ENCODE peak calls at places on chromosome X, in ten cellular contexts. G is GM13977; T is A549; B is progenitor cell of endocrine pancreas; H is astrocyte of the spinal cord; A is fibroblast of pulmonary artery; S is activated naive CD4-positive, alpha-beta T cell treated with anti-CD3 and anti-CD28 coated beads, Interleukin-2, amount 10 ng/mL, durations not matched to agents 7 days and 5 days; K is IMR-90; C is activated CD4-positive, alpha-beta T cell treated with anti-CD3 and anti-CD28 coated beads, Interleukin-2, amount 50 U/mL, for 1 hour; R is naive thymus-derived CD8-positive, alpha-beta T cell. Y is an unnamed sample.

GRCh38 chrX:134025986-134026731 is 40.8 kb upstream of the GPC3 start:
- DNase-seq in G (no peak), T (no peak), B (no peak), H (no peak), A (no peak), S (no peak), K (no peak), C (no peak), R (no peak), Y (no peak)

GRCh38 chrX:145405012-145405411 is 157.7 kb downstream of the SPANXN1 start:
- DNase-seq in G (peak; percentile 37), T (peak; percentile 2), B (no peak), H (peak; percentile 28), A (peak; percentile 7), S (no peak), K (peak; percentile 15), C (no peak), R (no peak), Y (no peak)

GRCh38 chrX:103404225-103405008 is 28.1 kb downstream of the BEX3 start:
- DNase-seq in G (peak; percentile 53), T (peak; percentile 51), B (peak; percentile 22), H (peak; percentile 86), A (peak; percentile 95), S (peak; percentile 70), K (peak; percentile 91), C (peak; percentile 20), R (no peak), Y (peak; percentile 25)

GRCh38 chrX:16870861-16871584 is 861 bp upstream of the RBBP7 start:
- DNase-seq in G (no peak), T (no peak), B (peak; percentile 33), H (no peak), A (peak; percentile 29), S (no peak), K (no peak), C (peak; percentile 10), R (peak; percentile 4), Y (no peak)

GRCh38 chrX:155745792-155746191 is 133.0 kb upstream of the TMLHE start:
- DNase-seq in G (no peak), T (no peak), B (no peak), H (peak; percentile 10), A (peak; percentile 41), S (no peak), K (peak; percentile 2), C (no peak), R (no peak), Y (no peak)

GRCh38 chrX:49172280-49172780 is 632 bp downstream of the PLP2 start:
- DNase-seq in G (peak; percentile 73), T (no peak), B (no peak), H (peak; percentile 39), A (peak; percentile 35), S (peak; percentile 82), K (peak; percentile 20), C (peak; percentile 57), R (peak; percentile 52), Y (peak; percentile 58)

GRCh38 chrX:71128915-71129765 is 10.7 kb downstream of the MED12 start:
- DNase-seq in G (peak; percentile 68), T (peak; percentile 52), B (peak; percentile 54), H (peak; percentile 52), A (peak; percentile 69), S (peak; percentile 81), K (peak; percentile 54), C (peak; percentile 77), R (peak; percentile 63), Y (peak; percentile 78)

GRCh38 chrX:1323315-1323714 is 13.3 kb upstream of the IL3RA start:
- DNase-seq in G (peak; percentile 82), T (peak; percentile 76), B (no peak), H (no peak), A (no peak), S (peak; percentile 75), K (no peak), C (peak; percentile 40), R (no peak), Y (peak; percentile 39)

GRCh38 chrX:13239272-13239671 is 80.6 kb downstream of the ATXN3L start:
- DNase-seq in G (no peak), T (no peak), B (no peak), H (no peak), A (no peak), S (no peak), K (no peak), C (no peak), R (no peak), Y (no peak)

GRCh38 chrX:2500091-2500680 is 590 bp downstream of the DHRSX start:
- DNase-seq in G (no peak), T (peak; percentile 62), B (peak; percentile 34), H (peak; percentile 54), A (peak; percentile 55), S (peak; percentile 59), K (peak; percentile 65), C (peak; percentile 11), R (peak; percentile 28), Y (peak; percentile 24)

GRCh38 chrX:71118032-71118984 is at the start of gene MED12:
- DNase-seq in G (peak; percentile 83), T (peak; percentile 66), B (peak; percentile 77), H (peak; percentile 78), A (peak; percentile 81), S (peak; percentile 87), K (peak; percentile 75), C (peak; percentile 76), R (peak; percentile 69), Y (peak; percentile 78)

GRCh38 chrX:76971393-76972376 is 475.5 kb upstream of the FGF16 start:
- DNase-seq in G (no peak), T (no peak), B (no peak), H (no peak), A (no peak), S (no peak), K (no peak), C (no peak), R (no peak), Y (no peak)

GRCh38 chrX:76428243-76429130 is 977 bp downstream of the MAGEE1 start:
- DNase-seq in G (no peak), T (no peak), B (peak; percentile 10), H (no peak), A (no peak), S (peak; percentile 70), K (no peak), C (peak; percentile 19), R (peak; percentile 39), Y (peak; percentile 69)

GRCh38 chrX:134513091-134513490 is 53.1 kb downstream of the HPRT1 start:
- DNase-seq in G (no peak), T (no peak), B (no peak), H (peak; percentile 19), A (no peak), S (no peak), K (peak; percentile 74), C (no peak), R (no peak), Y (no peak)

GRCh38 chrX:45711231-45711630 is 510.6 kb upstream of the DIPK2B start:
- DNase-seq in G (no peak), T (no peak), B (no peak), H (peak; percentile 65), A (no peak), S (no peak), K (peak; percentile 28), C (no peak), R (no peak), Y (no peak)

GRCh38 chrX:41722816-41723215 is 1.2 kb upstream of the GPR82 start:
- DNase-seq in G (no peak), T (no peak), B (no peak), H (peak; percentile 33), A (peak; percentile 30), S (no peak), K (peak; percentile 61), C (no peak), R (no peak), Y (no peak)

GRCh38 chrX:37347420-37347819 is 1.7 kb upstream of the PRRG1 start:
- DNase-seq in G (no peak), T (no peak), B (no peak), H (peak; percentile 15), A (peak; percentile 80), S (no peak), K (peak; percentile 47), C (no peak), R (no peak), Y (no peak)

GRCh38 chrX:25028726-25029125 is 13.0 kb upstream of the ARX start:
- DNase-seq in G (no peak), T (no peak), B (no peak), H (peak; percentile 40), A (peak; percentile 26), S (no peak), K (peak; percentile 6), C (no peak), R (no peak), Y (no peak)

GRCh38 chrX:31483336-31483735 is 411.5 kb upstream of the FTHL17 start:
- DNase-seq in G (no peak), T (no peak), B (no peak), H (peak; percentile 75), A (peak; percentile 90), S (no peak), K (peak; percentile 79), C (no peak), R (no peak), Y (no peak)

GRCh38 chrX:70436380-70436779 is 8.3 kb upstream of the DLG3 start:
- DNase-seq in G (peak; percentile 28), T (no peak), B (no peak), H (no peak), A (no peak), S (no peak), K (no peak), C (no peak), R (no peak), Y (no peak)

GRCh38 chrX:101347859-101348451 is 587 bp downstream of the TIMM8A start:
- DNase-seq in G (peak; percentile 33), T (peak; percentile 35), B (no peak), H (peak; percentile 5), A (peak; percentile 29), S (no peak), K (peak; percentile 5), C (no peak), R (no peak), Y (no peak)

GRCh38 chrX:153884136-153885076 is 1.6 kb downstream of the L1CAM start:
- DNase-seq in G (no peak), T (no peak), B (no peak), H (no peak), A (no peak), S (no peak), K (no peak), C (no peak), R (no peak), Y (no peak)

GRCh38 chrX:4263005-4263404 is 549.6 kb upstream of the PRKX start:
- DNase-seq in G (no peak), T (peak; percentile 1), B (no peak), H (no peak), A (no peak), S (no peak), K (no peak), C (no peak), R (no peak), Y (no peak)

GRCh38 chrX:150044556-150044955 is 106.3 kb upstream of the EOLA2 start:
- DNase-seq in G (no peak), T (no peak), B (no peak), H (no peak), A (peak; percentile 29), S (no peak), K (no peak), C (no peak), R (no peak), Y (no peak)

GRCh38 chrX:10576777-10577444 is 43.5 kb downstream of the MID1 start:
- DNase-seq in G (no peak), T (no peak), B (no peak), H (no peak), A (no peak), S (no peak), K (no peak), C (no peak), R (no peak), Y (peak; percentile 25)

GRCh38 chrX:150533863-150534262 is 34.6 kb upstream of the MTM1 start:
- DNase-seq in G (no peak), T (no peak), B (no peak), H (no peak), A (no peak), S (no peak), K (no peak), C (no peak), R (no peak), Y (no peak)

GRCh38 chrX:153781428-153782047 is 697 bp downstream of the SRPK3 start:
- DNase-seq in G (no peak), T (no peak), B (no peak), H (no peak), A (no peak), S (no peak), K (no peak), C (no peak), R (no peak), Y (no peak)

GRCh38 chrX:152821145-152821765 is 9.3 kb downstream of the CETN2 start:
- DNase-seq in G (no peak), T (peak; percentile 47), B (peak; percentile 17), H (no peak), A (peak; percentile 51), S (peak; percentile 25), K (peak; percentile 32), C (no peak), R (no peak), Y (no peak)